ENCODE peak calls at places on chromosome 7, in five cellular contexts. I is activated CD4-positive, alpha-beta T cell treated with anti-CD3 and anti-CD28 coated beads, Interleukin-2, amount 10 ng/mL, durations not matched to agents 7 days and 5 days; B is fibroblast of villous mesenchyme; G is glutamatergic neuron; M is NCI-H510A treated with DMSO at 0.1 percent for 48 hours. Z is an unnamed sample.

GRCh38 chr7:22114440-22114981 is 168.8 kb upstream of the CDCA7L start:
- DNase-seq in I (no peak), B (no peak), G (no peak), M (no peak), Z (no peak)

GRCh38 chr7:134755422-134756022 is 23.9 kb upstream of the CALD1 start:
- DNase-seq in I (peak; percentile 61), B (peak; percentile 59), G (peak; percentile 62), M (no peak), Z (no peak)

GRCh38 chr7:88305044-88305443 is 1.6 kb downstream of the STEAP4 start:
- DNase-seq in I (no peak), B (no peak), G (no peak), M (no peak), Z (no peak)

GRCh38 chr7:157615101-157615817 is 278.5 kb downstream of the DNAJB6 start:
- DNase-seq in I (no peak), B (peak; percentile 37), G (no peak), M (no peak), Z (no peak)

GRCh38 chr7:23076774-23077173 is 28.8 kb upstream of the KLHL7 start:
- DNase-seq in I (no peak), B (no peak), G (no peak), M (no peak), Z (no peak)

GRCh38 chr7:129870668-129871067 is 82.1 kb downstream of the UBE2H start:
- DNase-seq in I (no peak), B (no peak), G (no peak), M (no peak), Z (no peak)

GRCh38 chr7:158107806-158108205 is 479.8 kb downstream of the PTPRN2 start:
- DNase-seq in I (no peak), B (no peak), G (no peak), M (no peak), Z (no peak)

GRCh38 chr7:93945756-93946540 is 24.4 kb downstream of the GNG11 start:
- DNase-seq in I (no peak), B (no peak), G (no peak), M (no peak), Z (no peak)

GRCh38 chr7:94591185-94591584 is 64.7 kb downstream of the SGCE start:
- DNase-seq in I (no peak), B (no peak), G (no peak), M (no peak), Z (no peak)

GRCh38 chr7:68678196-68678595 is 920.1 kb upstream of the AUTS2 start:
- DNase-seq in I (no peak), B (no peak), G (no peak), M (no peak), Z (no peak)

GRCh38 chr7:37062019-37062418 is 337.7 kb upstream of the AOAH start:
- DNase-seq in I (no peak), B (no peak), G (no peak), M (no peak), Z (no peak)

GRCh38 chr7:18508441-18509427 is 13.2 kb downstream of the HDAC9 start:
- DNase-seq in I (no peak), B (peak; percentile 65), G (no peak), M (no peak), Z (no peak)

GRCh38 chr7:48016641-48017040 is 12.3 kb downstream of the SUN3 start:
- DNase-seq in I (no peak), B (no peak), G (no peak), M (no peak), Z (no peak)

GRCh38 chr7:100000239-100000638 is 15.2 kb upstream of the ZKSCAN1 start:
- DNase-seq in I (no peak), B (no peak), G (no peak), M (no peak), Z (no peak)

GRCh38 chr7:64686493-64687184 is 20.7 kb downstream of the ZNF107 start:
- DNase-seq in I (no peak), B (no peak), G (no peak), M (no peak), Z (no peak)

GRCh38 chr7:7944619-7945282 is 23.8 kb upstream of the GLCCI1 start:
- DNase-seq in I (peak; percentile 60), B (no peak), G (peak; percentile 37), M (no peak), Z (no peak)

GRCh38 chr7:44445986-44446671 is 44.3 kb downstream of the NUDCD3 start:
- DNase-seq in I (no peak), B (no peak), G (no peak), M (no peak), Z (no peak)

GRCh38 chr7:107180378-107180777 is 11.6 kb downstream of the HBP1 start:
- DNase-seq in I (no peak), B (peak; percentile 91), G (no peak), M (no peak), Z (peak; percentile 33)

GRCh38 chr7:38855867-38856266 is 53.1 kb downstream of the VPS41 start:
- DNase-seq in I (no peak), B (no peak), G (no peak), M (no peak), Z (no peak)

GRCh38 chr7:79781716-79782115 is 328.2 kb upstream of the MAGI2 start:
- DNase-seq in I (no peak), B (peak; percentile 96), G (no peak), M (no peak), Z (no peak)

GRCh38 chr7:105521731-105522458 is at the start of gene PUS7:
- DNase-seq in I (peak; percentile 81), B (peak; percentile 88), G (peak; percentile 89), M (peak; percentile 61), Z (peak; percentile 98)

GRCh38 chr7:130394421-130395188 is 14.3 kb downstream of the CPA1 start:
- DNase-seq in I (peak; percentile 60), B (no peak), G (no peak), M (no peak), Z (no peak)

GRCh38 chr7:148911626-148912025 is 27.5 kb upstream of the EZH2 start:
- DNase-seq in I (no peak), B (no peak), G (no peak), M (no peak), Z (no peak)

GRCh38 chr7:36305648-36306047 is 84.0 kb upstream of the ANLN start:
- DNase-seq in I (no peak), B (no peak), G (no peak), M (no peak), Z (no peak)

GRCh38 chr7:2321020-2321419 is 6.8 kb upstream of the SNX8 start:
- DNase-seq in I (no peak), B (peak; percentile 36), G (no peak), M (no peak), Z (peak; percentile 63)

GRCh38 chr7:14931511-14932215 is 29.1 kb upstream of the DGKB start:
- DNase-seq in I (no peak), B (no peak), G (no peak), M (no peak), Z (peak; percentile 4)

GRCh38 chr7:5636446-5636835 is 145.0 kb downstream of the RNF216 start:
- DNase-seq in I (no peak), B (peak; percentile 41), G (no peak), M (no peak), Z (no peak)

GRCh38 chr7:99046722-99047121 is 97.2 kb downstream of the SMURF1 start:
- DNase-seq in I (no peak), B (no peak), G (no peak), M (no peak), Z (no peak)

GRCh38 chr7:126780993-126781392 is 471.7 kb downstream of the GRM8 start:
- DNase-seq in I (no peak), B (no peak), G (no peak), M (no peak), Z (no peak)

GRCh38 chr7:98267305-98267704 is 14.2 kb upstream of the BRI3 start:
- DNase-seq in I (no peak), B (no peak), G (no peak), M (no peak), Z (no peak)

GRCh38 chr7:155584763-155585531 is 38.6 kb upstream of the CNPY1 start:
- DNase-seq in I (no peak), B (peak; percentile 11), G (no peak), M (no peak), Z (no peak)

GRCh38 chr7:118777308-118777707 is 552.8 kb downstream of the ANKRD7 start:
- DNase-seq in I (no peak), B (no peak), G (no peak), M (no peak), Z (no peak)